ENCODE peak calls at places on chromosomes 12 and 14, in eight cellular contexts. One of them, this sample, is unnamed.
A peak's percentile ranks its signal among the peaks of the same experiment; 100 is the strongest.

GRCh38 chr14:87522575-87522974 is 470.4 kb downstream of the GALC start:
- DNase-seq in NCI-H1417: no peak
- DNase-seq in activated CD4-positive, alpha-beta T cell treated with anti-CD3 and anti-CD28 coated beads, Interleukin-2, amount 10 ng/mL, durations not matched to agents 7 days and 5 days: no peak
- DNase-seq in NCI-H748 treated with DMSO at 0.1 percent for 48 hours: no peak
- DNase-seq in foreskin keratinocyte: peak; percentile 64
- DNase-seq in PC-3: no peak
- DNase-seq in COLO829: no peak
- DNase-seq in activated T-cell treated with anti-CD3 and anti-CD28 coated beads, Interleukin-2, amount 50 U/mL, for 1 hour: no peak
- DNase-seq in this sample: no peak

GRCh38 chr12:26268841-26269553 is 73.6 kb downstream of the SSPN start:
- DNase-seq in NCI-H1417: no peak
- DNase-seq in activated CD4-positive, alpha-beta T cell treated with anti-CD3 and anti-CD28 coated beads, Interleukin-2, amount 10 ng/mL, durations not matched to agents 7 days and 5 days: no peak
- DNase-seq in NCI-H748 treated with DMSO at 0.1 percent for 48 hours: no peak
- DNase-seq in foreskin keratinocyte: no peak
- DNase-seq in PC-3: no peak
- DNase-seq in COLO829: no peak
- DNase-seq in activated T-cell treated with anti-CD3 and anti-CD28 coated beads, Interleukin-2, amount 50 U/mL, for 1 hour: no peak
- DNase-seq in this sample: no peak

GRCh38 chr12:130826151-130826801 is 12.8 kb downstream of the STX2 start:
- DNase-seq in NCI-H1417: no peak
- DNase-seq in activated CD4-positive, alpha-beta T cell treated with anti-CD3 and anti-CD28 coated beads, Interleukin-2, amount 10 ng/mL, durations not matched to agents 7 days and 5 days: peak; percentile 68
- DNase-seq in NCI-H748 treated with DMSO at 0.1 percent for 48 hours: no peak
- DNase-seq in foreskin keratinocyte: no peak
- DNase-seq in PC-3: peak; percentile 60
- DNase-seq in COLO829: peak; percentile 38
- DNase-seq in activated T-cell treated with anti-CD3 and anti-CD28 coated beads, Interleukin-2, amount 50 U/mL, for 1 hour: peak; percentile 84
- DNase-seq in this sample: peak; percentile 66

GRCh38 chr12:60920841-60921495 is 1325.1 kb downstream of the SLC16A7 start:
- DNase-seq in NCI-H1417: no peak
- DNase-seq in activated CD4-positive, alpha-beta T cell treated with anti-CD3 and anti-CD28 coated beads, Interleukin-2, amount 10 ng/mL, durations not matched to agents 7 days and 5 days: no peak
- DNase-seq in NCI-H748 treated with DMSO at 0.1 percent for 48 hours: no peak
- DNase-seq in foreskin keratinocyte: peak; percentile 85
- DNase-seq in PC-3: no peak
- DNase-seq in COLO829: no peak
- DNase-seq in activated T-cell treated with anti-CD3 and anti-CD28 coated beads, Interleukin-2, amount 50 U/mL, for 1 hour: no peak
- DNase-seq in this sample: no peak

GRCh38 chr12:106144847-106145246 is 6.1 kb upstream of the NUAK1 start:
- DNase-seq in NCI-H1417: no peak
- DNase-seq in activated CD4-positive, alpha-beta T cell treated with anti-CD3 and anti-CD28 coated beads, Interleukin-2, amount 10 ng/mL, durations not matched to agents 7 days and 5 days: no peak
- DNase-seq in NCI-H748 treated with DMSO at 0.1 percent for 48 hours: no peak
- DNase-seq in foreskin keratinocyte: peak; percentile 58
- DNase-seq in PC-3: no peak
- DNase-seq in COLO829: no peak
- DNase-seq in activated T-cell treated with anti-CD3 and anti-CD28 coated beads, Interleukin-2, amount 50 U/mL, for 1 hour: no peak
- DNase-seq in this sample: no peak

GRCh38 chr12:112116232-112117060 is 7.9 kb upstream of the NAA25 start:
- DNase-seq in NCI-H1417: peak; percentile 77
- DNase-seq in activated CD4-positive, alpha-beta T cell treated with anti-CD3 and anti-CD28 coated beads, Interleukin-2, amount 10 ng/mL, durations not matched to agents 7 days and 5 days: peak; percentile 26
- DNase-seq in NCI-H748 treated with DMSO at 0.1 percent for 48 hours: no peak
- DNase-seq in foreskin keratinocyte: no peak
- DNase-seq in PC-3: no peak
- DNase-seq in COLO829: no peak
- DNase-seq in activated T-cell treated with anti-CD3 and anti-CD28 coated beads, Interleukin-2, amount 50 U/mL, for 1 hour: no peak
- DNase-seq in this sample: no peak

GRCh38 chr12:90366286-90366685 is 588.7 kb downstream of the CCER1 start:
- DNase-seq in NCI-H1417: no peak
- DNase-seq in activated CD4-positive, alpha-beta T cell treated with anti-CD3 and anti-CD28 coated beads, Interleukin-2, amount 10 ng/mL, durations not matched to agents 7 days and 5 days: no peak
- DNase-seq in NCI-H748 treated with DMSO at 0.1 percent for 48 hours: no peak
- DNase-seq in foreskin keratinocyte: no peak
- DNase-seq in PC-3: peak; percentile 10
- DNase-seq in COLO829: no peak
- DNase-seq in activated T-cell treated with anti-CD3 and anti-CD28 coated beads, Interleukin-2, amount 50 U/mL, for 1 hour: no peak
- DNase-seq in this sample: no peak

GRCh38 chr14:63713058-63713457 is 14.8 kb downstream of the SGPP1 start:
- DNase-seq in NCI-H1417: no peak
- DNase-seq in activated CD4-positive, alpha-beta T cell treated with anti-CD3 and anti-CD28 coated beads, Interleukin-2, amount 10 ng/mL, durations not matched to agents 7 days and 5 days: no peak
- DNase-seq in NCI-H748 treated with DMSO at 0.1 percent for 48 hours: no peak
- DNase-seq in foreskin keratinocyte: no peak
- DNase-seq in PC-3: peak; percentile 63
- DNase-seq in COLO829: no peak
- DNase-seq in activated T-cell treated with anti-CD3 and anti-CD28 coated beads, Interleukin-2, amount 50 U/mL, for 1 hour: no peak
- DNase-seq in this sample: no peak

GRCh38 chr12:76029982-76030377 is 1.6 kb downstream of the PHLDA1 start:
- DNase-seq in NCI-H1417: no peak
- DNase-seq in activated CD4-positive, alpha-beta T cell treated with anti-CD3 and anti-CD28 coated beads, Interleukin-2, amount 10 ng/mL, durations not matched to agents 7 days and 5 days: peak; percentile 13
- DNase-seq in NCI-H748 treated with DMSO at 0.1 percent for 48 hours: no peak
- DNase-seq in foreskin keratinocyte: no peak
- DNase-seq in PC-3: peak; percentile 45
- DNase-seq in COLO829: no peak
- DNase-seq in activated T-cell treated with anti-CD3 and anti-CD28 coated beads, Interleukin-2, amount 50 U/mL, for 1 hour: peak; percentile 45
- DNase-seq in this sample: no peak

GRCh38 chr14:99742074-99742473 is 51.1 kb upstream of the EML1 start:
- DNase-seq in NCI-H1417: no peak
- DNase-seq in activated CD4-positive, alpha-beta T cell treated with anti-CD3 and anti-CD28 coated beads, Interleukin-2, amount 10 ng/mL, durations not matched to agents 7 days and 5 days: no peak
- DNase-seq in NCI-H748 treated with DMSO at 0.1 percent for 48 hours: no peak
- DNase-seq in foreskin keratinocyte: no peak
- DNase-seq in PC-3: no peak
- DNase-seq in COLO829: no peak
- DNase-seq in activated T-cell treated with anti-CD3 and anti-CD28 coated beads, Interleukin-2, amount 50 U/mL, for 1 hour: no peak
- DNase-seq in this sample: no peak

GRCh38 chr14:36944307-36945010 is 227.9 kb downstream of the SLC25A21 start:
- DNase-seq in NCI-H1417: no peak
- DNase-seq in activated CD4-positive, alpha-beta T cell treated with anti-CD3 and anti-CD28 coated beads, Interleukin-2, amount 10 ng/mL, durations not matched to agents 7 days and 5 days: no peak
- DNase-seq in NCI-H748 treated with DMSO at 0.1 percent for 48 hours: no peak
- DNase-seq in foreskin keratinocyte: peak; percentile 72
- DNase-seq in PC-3: peak; percentile 79
- DNase-seq in COLO829: no peak
- DNase-seq in activated T-cell treated with anti-CD3 and anti-CD28 coated beads, Interleukin-2, amount 50 U/mL, for 1 hour: no peak
- DNase-seq in this sample: no peak

GRCh38 chr12:13195848-13196301 is 651 bp upstream of the EMP1 start:
- DNase-seq in NCI-H1417: no peak
- DNase-seq in activated CD4-positive, alpha-beta T cell treated with anti-CD3 and anti-CD28 coated beads, Interleukin-2, amount 10 ng/mL, durations not matched to agents 7 days and 5 days: no peak
- DNase-seq in NCI-H748 treated with DMSO at 0.1 percent for 48 hours: no peak
- DNase-seq in foreskin keratinocyte: peak; percentile 59
- DNase-seq in PC-3: peak; percentile 17
- DNase-seq in COLO829: no peak
- DNase-seq in activated T-cell treated with anti-CD3 and anti-CD28 coated beads, Interleukin-2, amount 50 U/mL, for 1 hour: no peak
- DNase-seq in this sample: no peak

GRCh38 chr14:79510659-79511058 is 700.6 kb downstream of the DIO2 start:
- DNase-seq in NCI-H1417: no peak
- DNase-seq in activated CD4-positive, alpha-beta T cell treated with anti-CD3 and anti-CD28 coated beads, Interleukin-2, amount 10 ng/mL, durations not matched to agents 7 days and 5 days: no peak
- DNase-seq in NCI-H748 treated with DMSO at 0.1 percent for 48 hours: no peak
- DNase-seq in foreskin keratinocyte: peak; percentile 63
- DNase-seq in PC-3: peak; percentile 15
- DNase-seq in COLO829: no peak
- DNase-seq in activated T-cell treated with anti-CD3 and anti-CD28 coated beads, Interleukin-2, amount 50 U/mL, for 1 hour: no peak
- DNase-seq in this sample: no peak

GRCh38 chr14:74140374-74140850 is 55.7 kb downstream of the LIN52 start:
- DNase-seq in NCI-H1417: peak; percentile 99
- DNase-seq in activated CD4-positive, alpha-beta T cell treated with anti-CD3 and anti-CD28 coated beads, Interleukin-2, amount 10 ng/mL, durations not matched to agents 7 days and 5 days: no peak
- DNase-seq in NCI-H748 treated with DMSO at 0.1 percent for 48 hours: peak; percentile 3
- DNase-seq in foreskin keratinocyte: no peak
- DNase-seq in PC-3: no peak
- DNase-seq in COLO829: no peak
- DNase-seq in activated T-cell treated with anti-CD3 and anti-CD28 coated beads, Interleukin-2, amount 50 U/mL, for 1 hour: no peak
- DNase-seq in this sample: no peak

GRCh38 chr14:70422538-70422937 is 5.6 kb upstream of the SYNJ2BP start:
- DNase-seq in NCI-H1417: no peak
- DNase-seq in activated CD4-positive, alpha-beta T cell treated with anti-CD3 and anti-CD28 coated beads, Interleukin-2, amount 10 ng/mL, durations not matched to agents 7 days and 5 days: no peak
- DNase-seq in NCI-H748 treated with DMSO at 0.1 percent for 48 hours: no peak
- DNase-seq in foreskin keratinocyte: peak; percentile 35
- DNase-seq in PC-3: no peak
- DNase-seq in COLO829: no peak
- DNase-seq in activated T-cell treated with anti-CD3 and anti-CD28 coated beads, Interleukin-2, amount 50 U/mL, for 1 hour: no peak
- DNase-seq in this sample: no peak

GRCh38 chr12:43760396-43760795 is 1.6 kb downstream of the IRAK4 start:
- DNase-seq in NCI-H1417: no peak
- DNase-seq in activated CD4-positive, alpha-beta T cell treated with anti-CD3 and anti-CD28 coated beads, Interleukin-2, amount 10 ng/mL, durations not matched to agents 7 days and 5 days: no peak
- DNase-seq in NCI-H748 treated with DMSO at 0.1 percent for 48 hours: no peak
- DNase-seq in foreskin keratinocyte: no peak
- DNase-seq in PC-3: no peak
- DNase-seq in COLO829: no peak
- DNase-seq in activated T-cell treated with anti-CD3 and anti-CD28 coated beads, Interleukin-2, amount 50 U/mL, for 1 hour: no peak
- DNase-seq in this sample: no peak

GRCh38 chr14:100049220-100049619 is 16.0 kb upstream of the EVL start:
- DNase-seq in NCI-H1417: no peak
- DNase-seq in activated CD4-positive, alpha-beta T cell treated with anti-CD3 and anti-CD28 coated beads, Interleukin-2, amount 10 ng/mL, durations not matched to agents 7 days and 5 days: no peak
- DNase-seq in NCI-H748 treated with DMSO at 0.1 percent for 48 hours: no peak
- DNase-seq in foreskin keratinocyte: no peak
- DNase-seq in PC-3: no peak
- DNase-seq in COLO829: no peak
- DNase-seq in activated T-cell treated with anti-CD3 and anti-CD28 coated beads, Interleukin-2, amount 50 U/mL, for 1 hour: no peak
- DNase-seq in this sample: no peak

GRCh38 chr12:52058631-52059324 is 7.5 kb downstream of the NR4A1 start:
- DNase-seq in NCI-H1417: no peak
- DNase-seq in activated CD4-positive, alpha-beta T cell treated with anti-CD3 and anti-CD28 coated beads, Interleukin-2, amount 10 ng/mL, durations not matched to agents 7 days and 5 days: no peak
- DNase-seq in NCI-H748 treated with DMSO at 0.1 percent for 48 hours: no peak
- DNase-seq in foreskin keratinocyte: no peak
- DNase-seq in PC-3: no peak
- DNase-seq in COLO829: no peak
- DNase-seq in activated T-cell treated with anti-CD3 and anti-CD28 coated beads, Interleukin-2, amount 50 U/mL, for 1 hour: peak; percentile 66
- DNase-seq in this sample: no peak

GRCh38 chr12:60872850-60873713 is 1277.3 kb downstream of the SLC16A7 start:
- DNase-seq in NCI-H1417: no peak
- DNase-seq in activated CD4-positive, alpha-beta T cell treated with anti-CD3 and anti-CD28 coated beads, Interleukin-2, amount 10 ng/mL, durations not matched to agents 7 days and 5 days: no peak
- DNase-seq in NCI-H748 treated with DMSO at 0.1 percent for 48 hours: no peak
- DNase-seq in foreskin keratinocyte: no peak
- DNase-seq in PC-3: no peak
- DNase-seq in COLO829: no peak
- DNase-seq in activated T-cell treated with anti-CD3 and anti-CD28 coated beads, Interleukin-2, amount 50 U/mL, for 1 hour: no peak
- DNase-seq in this sample: no peak

GRCh38 chr12:19010087-19010486 is 119.4 kb upstream of the PLEKHA5 start:
- DNase-seq in NCI-H1417: no peak
- DNase-seq in activated CD4-positive, alpha-beta T cell treated with anti-CD3 and anti-CD28 coated beads, Interleukin-2, amount 10 ng/mL, durations not matched to agents 7 days and 5 days: no peak
- DNase-seq in NCI-H748 treated with DMSO at 0.1 percent for 48 hours: no peak
- DNase-seq in foreskin keratinocyte: no peak
- DNase-seq in PC-3: no peak
- DNase-seq in COLO829: no peak
- DNase-seq in activated T-cell treated with anti-CD3 and anti-CD28 coated beads, Interleukin-2, amount 50 U/mL, for 1 hour: no peak
- DNase-seq in this sample: no peak

GRCh38 chr12:123591702-123592481 is 7.5 kb downstream of the TMED2 start:
- DNase-seq in NCI-H1417: no peak
- DNase-seq in activated CD4-positive, alpha-beta T cell treated with anti-CD3 and anti-CD28 coated beads, Interleukin-2, amount 10 ng/mL, durations not matched to agents 7 days and 5 days: no peak
- DNase-seq in NCI-H748 treated with DMSO at 0.1 percent for 48 hours: no peak
- DNase-seq in foreskin keratinocyte: no peak
- DNase-seq in PC-3: no peak
- DNase-seq in COLO829: no peak
- DNase-seq in activated T-cell treated with anti-CD3 and anti-CD28 coated beads, Interleukin-2, amount 50 U/mL, for 1 hour: no peak
- DNase-seq in this sample: no peak

This sample was measured in effector CD8-positive, alpha-beta T cell.